ENCODE peak calls at places on chromosomes 12 and 14, in six cellular contexts. One of them, this sample, is unnamed.

GRCh38 chr12:101782544-101782855 is 43.2 kb upstream of the SYCP3 start:
- ATAC-seq in heart left ventricle: no peak
- ATAC-seq in left lung: no peak
- ATAC-seq in foreskin keratinocyte: peak
- ATAC-seq in Right ventricle myocardium superior: no peak
- ATAC-seq in natural killer cell: no peak
- ATAC-seq in this sample: no peak

GRCh38 chr12:49567302-49567610 is 686 bp downstream of the MCRS1 start:
- ATAC-seq in foreskin keratinocyte: no peak
- ATAC-seq in heart left ventricle: peak
- ATAC-seq in left lung: peak
- ATAC-seq in Right ventricle myocardium superior: peak
- ATAC-seq in natural killer cell: peak
- ATAC-seq in this sample: no peak

GRCh38 chr12:52971701-52972329 is 22.9 kb downstream of the KRT18 start:
- ATAC-seq in heart left ventricle: no peak
- ATAC-seq in natural killer cell: no peak
- ATAC-seq in foreskin keratinocyte: peak
- ATAC-seq in left lung: no peak
- ATAC-seq in Right ventricle myocardium superior: no peak
- ATAC-seq in this sample: no peak

GRCh38 chr14:21768875-21769257 is 95.2 kb upstream of the OR4E1 start:
- ATAC-seq in heart left ventricle: no peak
- ATAC-seq in Right ventricle myocardium superior: no peak
- ATAC-seq in natural killer cell: no peak
- ATAC-seq in foreskin keratinocyte: no peak
- ATAC-seq in left lung: no peak
- ATAC-seq in this sample: no peak

GRCh38 chr14:44309336-44309735 is 197.7 kb downstream of the FSCB start:
- ATAC-seq in foreskin keratinocyte: no peak
- ATAC-seq in left lung: no peak
- ATAC-seq in heart left ventricle: no peak
- ATAC-seq in natural killer cell: no peak
- ATAC-seq in Right ventricle myocardium superior: no peak
- ATAC-seq in this sample: no peak

GRCh38 chr12:79560165-79560889 is 130.4 kb downstream of the PAWR start:
- ATAC-seq in Right ventricle myocardium superior: no peak
- ATAC-seq in natural killer cell: no peak
- ATAC-seq in left lung: no peak
- ATAC-seq in foreskin keratinocyte: no peak
- ATAC-seq in heart left ventricle: no peak
- ATAC-seq in this sample: no peak

GRCh38 chr12:3389911-3390310 is 101.1 kb upstream of the PRMT8 start:
- ATAC-seq in foreskin keratinocyte: no peak
- ATAC-seq in heart left ventricle: no peak
- ATAC-seq in Right ventricle myocardium superior: no peak
- ATAC-seq in left lung: no peak
- ATAC-seq in natural killer cell: no peak
- ATAC-seq in this sample: no peak

GRCh38 chr12:50971946-50972345 is 19.6 kb downstream of the HIGD1C start:
- ATAC-seq in Right ventricle myocardium superior: no peak
- ATAC-seq in left lung: no peak
- ATAC-seq in natural killer cell: no peak
- ATAC-seq in heart left ventricle: no peak
- ATAC-seq in foreskin keratinocyte: no peak
- ATAC-seq in this sample: no peak

GRCh38 chr14:93090826-93091583 is 24.7 kb downstream of the ITPK1 start:
- ATAC-seq in foreskin keratinocyte: peak
- ATAC-seq in heart left ventricle: peak
- ATAC-seq in natural killer cell: no peak
- ATAC-seq in Right ventricle myocardium superior: peak
- ATAC-seq in left lung: no peak
- ATAC-seq in this sample: peak

GRCh38 chr12:62724947-62725447 is 210.0 kb downstream of the PPM1H start:
- ATAC-seq in left lung: peak
- ATAC-seq in foreskin keratinocyte: peak
- ATAC-seq in natural killer cell: no peak
- ATAC-seq in Right ventricle myocardium superior: peak
- ATAC-seq in heart left ventricle: peak
- ATAC-seq in this sample: peak

GRCh38 chr12:93223440-93224426 is 154.0 kb upstream of the NUDT4 start:
- ATAC-seq in left lung: peak
- ATAC-seq in foreskin keratinocyte: no peak
- ATAC-seq in heart left ventricle: no peak
- ATAC-seq in Right ventricle myocardium superior: peak
- ATAC-seq in natural killer cell: no peak
- ATAC-seq in this sample: no peak

GRCh38 chr12:110861729-110862128 is 14.9 kb downstream of the CCDC63 start:
- ATAC-seq in natural killer cell: no peak
- ATAC-seq in foreskin keratinocyte: no peak
- ATAC-seq in Right ventricle myocardium superior: no peak
- ATAC-seq in left lung: no peak
- ATAC-seq in heart left ventricle: no peak
- ATAC-seq in this sample: no peak

GRCh38 chr12:67590122-67590795 is 58.3 kb upstream of the DYRK2 start:
- ATAC-seq in foreskin keratinocyte: no peak
- ATAC-seq in Right ventricle myocardium superior: no peak
- ATAC-seq in natural killer cell: peak
- ATAC-seq in heart left ventricle: no peak
- ATAC-seq in left lung: no peak
- ATAC-seq in this sample: no peak

GRCh38 chr12:105921872-105922669 is 216.7 kb downstream of the NUAK1 start:
- ATAC-seq in Right ventricle myocardium superior: peak
- ATAC-seq in foreskin keratinocyte: peak
- ATAC-seq in left lung: no peak
- ATAC-seq in heart left ventricle: peak
- ATAC-seq in natural killer cell: no peak
- ATAC-seq in this sample: no peak

GRCh38 chr14:72516936-72517408 is 376.9 kb downstream of the DPF3 start:
- ATAC-seq in natural killer cell: peak
- ATAC-seq in Right ventricle myocardium superior: peak
- ATAC-seq in left lung: peak
- ATAC-seq in foreskin keratinocyte: peak
- ATAC-seq in heart left ventricle: peak
- ATAC-seq in this sample: peak

GRCh38 chr12:11170810-11171144 is 217 bp upstream of the SMIM10L1 start:
- ATAC-seq in Right ventricle myocardium superior: no peak
- ATAC-seq in foreskin keratinocyte: no peak
- ATAC-seq in left lung: no peak
- ATAC-seq in natural killer cell: no peak
- ATAC-seq in heart left ventricle: no peak
- ATAC-seq in this sample: no peak

GRCh38 chr12:91590991-91591987 is 408.7 kb upstream of the DCN start:
- ATAC-seq in left lung: no peak
- ATAC-seq in natural killer cell: no peak
- ATAC-seq in heart left ventricle: no peak
- ATAC-seq in foreskin keratinocyte: no peak
- ATAC-seq in Right ventricle myocardium superior: no peak
- ATAC-seq in this sample: no peak

This sample was measured in gastroesophageal sphincter.